ENCODE peak calls at places on chromosome 9, in six cellular contexts. D is IMR-90, L is neuronal stem cell, B is mesendoderm, E is H1, S is trophoblast cell. Z is an unnamed sample. For H3K36me3, the result is how much of the 10 kb centered on the place peaks cover.

GRCh38 chr9:29802454-29802853 is 2229.2 kb upstream of the C9orf72 start:
- DNase-seq in D (no peak), L (no peak), B (no peak), E (no peak), S (no peak), Z (no peak)

GRCh38 chr9:89177021-89177400 is 1.6 kb downstream of the SHC3 start:
- DNase-seq in D (peak), L (no peak), B (peak), E (no peak), S (no peak), Z (peak)

GRCh38 chr9:3459076-3459475 is 66.7 kb downstream of the RFX3 start:
- DNase-seq in D (no peak), L (no peak), B (no peak), E (no peak), S (no peak), Z (no peak)

GRCh38 chr9:27168951-27169350 is 59.9 kb downstream of the TEK start:
- DNase-seq in D (no peak), L (no peak), B (no peak), E (no peak), S (no peak), Z (no peak)

GRCh38 chr9:120714846-120715231 is 569 bp upstream of the MEGF9 start:
- DNase-seq in D (no peak), L (no peak), B (no peak), E (no peak), S (peak), Z (no peak)

GRCh38 chr9:108475813-108476212 is 380.0 kb downstream of the ACTL7B start:
- DNase-seq in D (no peak), L (no peak), B (no peak), E (no peak), S (no peak), Z (peak)

GRCh38 chr9:121830441-121831140 is 179.2 kb downstream of the DAB2IP start:
- DNase-seq in D (no peak), L (no peak), B (no peak), E (peak), S (no peak), Z (no peak)

GRCh38 chr9:10447036-10447435 is 165.8 kb downstream of the PTPRD start:
- DNase-seq in D (no peak), L (no peak), B (no peak), E (no peak), S (no peak), Z (no peak)

GRCh38 chr9:27572918-27573698 is at the start of gene C9orf72:
- DNase-seq in D (peak), L (no peak), B (peak), E (peak), S (peak), Z (peak)

GRCh38 chr9:88108779-88109178 is 29.5 kb downstream of the SPATA31C2 start:
- DNase-seq in D (no peak), L (no peak), B (peak), E (no peak), S (no peak), Z (no peak)

GRCh38 chr9:2495221-2496005 is 126.2 kb upstream of the VLDLR start:
- DNase-seq in D (no peak), L (no peak), B (peak), E (no peak), S (peak), Z (no peak)

GRCh38 chr9:125343518-125344284 is 82.1 kb downstream of the GAPVD1 start:
- DNase-seq in D (peak), L (peak), B (peak), E (no peak), S (no peak), Z (peak)

GRCh38 chr9:93304574-93305496 is 120.9 kb downstream of the WNK2 start:
- DNase-seq in D (peak), L (peak), B (peak), E (peak), S (peak), Z (peak)

GRCh38 chr9:85024374-85024773 is 354.8 kb downstream of the NTRK2 start:
- DNase-seq in D (no peak), L (no peak), B (no peak), E (no peak), S (no peak), Z (no peak)

GRCh38 chr9:123299558-123300126 is 31.3 kb upstream of the STRBP start:
- DNase-seq in D (no peak), L (no peak), B (peak), E (no peak), S (no peak), Z (no peak)

GRCh38 chr9:35490910-35491465 is 1.1 kb downstream of the RUSC2 start:
- DNase-seq in D (peak), L (no peak), B (no peak), E (no peak), S (peak), Z (peak)

GRCh38 chr9:87973791-87974292 is 491 bp downstream of the CDK20 start:
- DNase-seq in D (no peak), L (peak), B (peak), E (peak), S (no peak), Z (peak)

GRCh38 chr9:120065151-120065550 is 514.8 kb downstream of the CDK5RAP2 start:
- DNase-seq in D (no peak), L (no peak), B (no peak), E (no peak), S (no peak), Z (no peak)

GRCh38 chr9:86282077-86282978 is at the start of gene ISCA1:
- DNase-seq in D (peak), L (peak), B (peak), E (peak), S (peak), Z (peak)
- H2BK5ac ChIP-seq in D (peak), L (peak), B (peak), E (peak), S (peak), Z (peak)

GRCh38 chr9:19430201-19430760 is 21.5 kb downstream of the ACER2 start:
- DNase-seq in D (no peak), L (no peak), B (no peak), E (no peak), S (peak), Z (peak)
- H3K36me3 ChIP-seq in D (under half), L (under half), B (under half), E (under half), S (under half), Z (under half)

DNA sequence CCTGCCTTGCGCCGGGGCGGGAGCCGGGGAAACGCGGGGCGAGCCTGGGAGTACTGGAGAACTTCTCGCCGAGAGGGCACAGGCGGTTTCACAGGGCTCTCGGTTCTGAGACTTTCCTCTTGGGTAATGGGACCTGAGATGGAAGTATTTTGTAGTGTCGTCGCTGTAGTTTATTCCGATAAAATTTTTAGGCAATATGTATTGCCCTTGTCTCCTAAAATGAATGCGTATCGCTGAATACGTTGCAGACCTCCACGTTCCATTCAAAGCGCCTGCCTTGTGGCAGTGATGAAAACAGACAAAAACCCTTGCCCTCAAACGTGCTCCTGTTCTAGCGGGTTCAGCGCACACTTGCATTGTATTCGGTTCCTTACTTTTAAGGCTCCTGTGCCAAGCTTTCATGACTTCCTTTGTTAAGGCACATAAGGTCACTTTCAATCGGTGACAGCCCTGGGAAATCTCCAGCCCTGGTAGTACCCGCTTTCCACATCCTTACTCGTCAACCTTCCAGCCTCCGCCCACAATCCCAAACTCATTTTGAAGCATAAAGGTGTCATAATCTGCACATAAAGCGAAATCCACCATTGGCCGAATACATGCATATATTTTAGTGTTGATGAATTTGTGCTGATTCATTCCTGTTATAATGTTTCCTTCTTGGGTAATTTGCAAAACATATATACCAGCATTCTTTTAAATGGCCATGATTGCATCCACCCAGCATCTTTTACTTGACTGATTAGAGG is 694 bp downstream of the RMI1 start:
- DNase-seq in D (peak), L (no peak), B (peak), E (no peak), S (peak), Z (peak)
- H2BK5ac ChIP-seq in D (peak), L (peak), B (peak), E (peak), S (peak), Z (peak)

GRCh38 chr9:101393135-101393534 is 5.3 kb downstream of the MRPL50 start:
- DNase-seq in D (no peak), L (no peak), B (no peak), E (no peak), S (no peak), Z (no peak)
- H3K36me3 ChIP-seq in D (under half), L (under half), B (under half), E (under half), S (under half), Z (under half)

GRCh38 chr9:137147091-137147792 is 8.3 kb downstream of the GRIN1 start:
- DNase-seq in D (no peak), L (no peak), B (no peak), E (no peak), S (no peak), Z (no peak)

GRCh38 chr9:137148242-137148641 is 9.3 kb downstream of the GRIN1 start:
- DNase-seq in D (no peak), L (no peak), B (no peak), E (no peak), S (no peak), Z (no peak)

GRCh38 chr9:137146527-137146918 is 7.6 kb downstream of the GRIN1 start:
- DNase-seq in D (no peak), L (no peak), B (no peak), E (no peak), S (no peak), Z (no peak)

GRCh38 chr9:137148661-137149060 is 9.7 kb downstream of the GRIN1 start:
- DNase-seq in D (no peak), L (no peak), B (no peak), E (no peak), S (no peak), Z (no peak)

GRCh38 chr9:137147793-137148160 is 8.8 kb downstream of the GRIN1 start:
- DNase-seq in D (no peak), L (no peak), B (no peak), E (no peak), S (no peak), Z (no peak)
- H2BK5ac ChIP-seq in D (no peak), L (no peak), B (no peak), E (no peak), S (no peak), Z (no peak)

DNA sequence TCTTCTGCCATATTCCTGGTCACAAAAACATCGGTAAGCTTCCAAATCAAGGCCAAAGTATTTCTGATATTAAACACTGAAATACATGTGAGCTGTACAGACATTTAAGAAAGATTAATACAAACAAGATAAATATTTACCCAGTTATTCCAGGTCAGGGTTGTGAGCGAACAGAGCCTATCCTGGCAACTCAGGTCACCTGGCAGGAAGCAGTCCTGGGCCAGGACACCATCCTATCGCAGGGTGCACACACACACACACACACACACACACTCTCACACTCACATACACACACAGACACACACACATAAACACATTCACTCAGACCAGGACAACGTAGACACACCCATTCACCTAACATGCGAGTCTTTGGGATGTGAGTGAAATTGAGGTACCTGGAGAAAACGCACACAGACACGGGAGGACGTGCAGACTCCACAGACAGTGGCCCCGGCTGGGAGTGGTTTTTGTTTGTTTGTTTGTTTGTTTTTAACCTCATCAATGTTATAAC is 82.4 kb upstream of the CACNA1B start:
- DNase-seq in D (no peak), L (no peak), B (no peak), E (no peak), S (no peak), Z (no peak)
- H3K36me3 ChIP-seq in D (half or more), L (half or more), B (under half), E (under half), S (half or more), Z (half or more)

GRCh38 chr9:16710888-16711287 is 159.6 kb downstream of the BNC2 start:
- DNase-seq in D (no peak), L (no peak), B (peak), E (no peak), S (no peak), Z (peak)
- H2BK5ac ChIP-seq in D (no peak), L (no peak), B (no peak), E (peak), S (no peak), Z (no peak)

GRCh38 chr9:128903871-128904371 is 16.9 kb upstream of the PHYHD1 start:
- DNase-seq in D (peak), L (no peak), B (no peak), E (no peak), S (no peak), Z (peak)
- H3K36me3 ChIP-seq in D (under half), L (under half), B (under half), E (under half), S (half or more), Z (half or more)

DNA sequence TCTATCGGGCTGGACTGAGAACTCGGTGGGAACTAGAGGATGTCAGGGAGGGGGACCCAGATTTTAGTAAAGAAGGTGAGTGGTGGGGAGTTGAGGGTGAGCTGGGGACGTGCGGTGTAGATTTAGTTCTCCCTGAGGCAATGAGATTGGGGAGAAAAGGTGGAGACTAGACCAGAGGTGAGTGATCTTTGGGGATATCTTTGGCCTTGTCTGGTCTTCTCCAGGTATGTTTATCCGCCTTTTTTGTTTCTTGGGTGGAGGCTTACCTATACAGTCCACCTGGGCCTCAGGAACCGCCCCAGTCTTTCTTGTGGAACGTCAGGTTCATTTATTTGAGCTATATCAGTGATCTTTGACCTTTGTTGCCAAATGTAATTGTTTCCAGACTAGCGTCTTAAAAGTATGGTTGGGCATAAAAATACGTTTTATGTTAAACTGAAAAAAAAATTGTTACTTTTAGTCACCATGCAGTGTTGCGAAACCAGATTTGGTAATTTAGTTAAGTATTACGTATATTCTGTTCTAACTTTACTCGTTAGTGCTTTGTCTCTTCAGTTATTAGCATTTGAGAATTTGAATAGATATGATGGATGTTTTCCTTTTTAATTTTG is 790 bp downstream of the UBAP1 start:
- DNase-seq in D (peak), L (no peak), B (no peak), E (no peak), S (peak), Z (peak)
- H2BK5ac ChIP-seq in D (peak), L (peak), B (peak), E (peak), S (peak), Z (no peak)

DNA sequence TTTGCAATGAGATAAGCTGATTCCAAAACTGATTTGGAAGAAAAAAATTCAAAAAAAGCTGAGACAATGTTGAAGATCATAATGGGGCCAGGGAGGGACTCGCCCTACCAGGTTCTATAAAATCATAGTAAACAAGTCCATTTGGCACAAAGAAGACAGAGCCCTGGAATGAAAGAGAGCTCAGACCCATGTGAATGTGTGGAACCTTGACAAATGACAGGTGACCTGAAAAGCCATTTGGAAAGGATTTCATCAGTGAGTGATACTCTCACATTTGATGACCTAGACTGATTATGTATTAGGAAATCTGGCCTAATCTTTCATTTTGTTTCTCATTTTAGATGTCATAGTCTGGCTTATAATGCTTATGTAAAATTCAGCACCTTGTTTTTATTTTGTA is 26.8 kb downstream of the SPTAN1 start:
- DNase-seq in D (no peak), L (no peak), B (no peak), E (no peak), S (no peak), Z (no peak)
- H3K36me3 ChIP-seq in D (half or more), L (half or more), B (half or more), E (under half), S (half or more), Z (half or more)

Z was measured in mesenchymal stem cell.